ENCODE peak calls at places on chromosomes 4 and X, in seven cellular contexts. W is left ventricle myocardium inferior, R is Calu3, B is osteocyte, M is AG09309, Z is A549, D is upper lobe of right lung. Q is an unnamed sample.

GRCh38 chrX:13876652-13877051 is 59.8 kb upstream of the GPM6B start:
- DNase-seq in W (no peak), R (no peak), B (no peak), M (no peak), Z (no peak), D (no peak), Q (no peak)

GRCh38 chr4:8849266-8850073 is 22.2 kb downstream of the HMX1 start:
- DNase-seq in W (no peak), R (no peak), B (peak), M (no peak), Z (no peak), D (peak), Q (no peak)

GRCh38 chr4:130814896-130815295 is 1718.9 kb downstream of the C4orf33 start:
- DNase-seq in W (no peak), R (no peak), B (no peak), M (no peak), Z (no peak), D (no peak), Q (no peak)

GRCh38 chrX:118968031-118968430 is 6.4 kb upstream of the LONRF3 start:
- DNase-seq in W (no peak), R (no peak), B (no peak), M (no peak), Z (no peak), D (no peak), Q (no peak)

GRCh38 chr4:80092847-80093246 is 19.8 kb upstream of the ANTXR2 start:
- DNase-seq in W (no peak), R (no peak), B (no peak), M (no peak), Z (no peak), D (no peak), Q (no peak)

GRCh38 chr4:176319704-176320339 is at the start of gene SPCS3:
- DNase-seq in W (peak), R (peak), B (peak), M (peak), Z (peak), D (peak), Q (peak)

GRCh38 chr4:112410364-112410763 is 105.6 kb downstream of the NEUROG2 start:
- DNase-seq in W (no peak), R (no peak), B (no peak), M (no peak), Z (no peak), D (no peak), Q (no peak)

GRCh38 chrX:107213477-107213876 is 7.1 kb downstream of the DNAAF6 start:
- DNase-seq in W (no peak), R (no peak), B (no peak), M (no peak), Z (no peak), D (no peak), Q (no peak)

GRCh38 chr4:109701566-109702399 is 1.5 kb downstream of the CASP6 start:
- DNase-seq in W (no peak), R (peak), B (no peak), M (no peak), Z (no peak), D (no peak), Q (no peak)

GRCh38 chr4:59553063-59553738 is 1646.9 kb upstream of the ADGRL3 start:
- DNase-seq in W (no peak), R (peak), B (no peak), M (no peak), Z (peak), D (no peak), Q (peak)

DNA sequence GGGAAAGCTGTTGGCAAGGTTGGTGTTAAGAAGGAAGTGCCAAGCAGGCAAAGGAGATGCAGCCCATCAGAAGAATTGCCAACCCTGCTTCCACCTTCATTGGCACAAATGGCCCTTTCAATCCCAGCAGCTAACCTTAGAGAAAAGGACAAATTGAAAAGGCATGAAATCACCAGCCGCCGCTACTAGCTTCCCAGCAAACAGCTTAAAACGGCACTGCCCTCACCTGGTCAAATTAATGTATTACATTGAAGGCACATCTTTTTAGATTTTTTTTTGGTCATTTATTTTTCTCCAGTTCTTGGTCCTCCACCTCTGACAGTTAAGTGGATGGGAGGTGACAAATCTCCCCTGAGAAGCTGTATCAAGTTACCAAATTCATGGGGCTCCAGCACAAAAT is 51.0 kb upstream of the NHSL2 start:
- DNase-seq in W (no peak), R (peak), B (no peak), M (no peak), Z (no peak), D (no peak), Q (peak)
- TF ChIP-seq CTCF in W (peak), R (peak), B (peak), M (peak), Z (peak), D (peak), Q (peak)

DNA sequence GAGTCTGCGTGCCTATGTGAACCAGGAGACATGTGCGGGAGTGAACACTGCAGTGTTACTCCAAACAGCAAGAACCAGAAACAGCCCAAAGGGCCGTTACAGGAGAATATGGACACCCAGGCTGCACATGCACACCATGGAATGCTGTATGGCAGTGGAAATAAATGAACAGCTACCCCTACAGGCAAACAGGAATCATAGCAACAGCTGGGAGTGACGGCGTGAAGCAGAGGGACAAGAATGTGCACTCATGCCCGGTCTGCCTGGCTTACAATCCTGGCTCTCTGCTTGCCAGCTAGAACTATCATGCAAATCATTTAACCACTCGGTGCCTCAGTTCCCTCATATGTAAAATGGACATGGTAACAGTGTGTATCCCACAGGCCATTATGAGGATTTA is 16.6 kb downstream of the GPKOW start:
- DNase-seq in W (peak), R (peak), B (no peak), M (peak), Z (peak), D (no peak), Q (peak)
- TF ChIP-seq CTCF in W (peak), R (no peak), B (peak), M (peak), Z (peak), D (peak), Q (peak)

GRCh38 chr4:161256716-161257115 is 907.1 kb downstream of the FSTL5 start:
- DNase-seq in W (no peak), R (no peak), B (no peak), M (no peak), Z (no peak), D (no peak), Q (no peak)
- TF ChIP-seq CTCF in W (no peak), R (no peak), B (no peak), M (peak), Z (peak), D (no peak), Q (no peak)

DNA sequence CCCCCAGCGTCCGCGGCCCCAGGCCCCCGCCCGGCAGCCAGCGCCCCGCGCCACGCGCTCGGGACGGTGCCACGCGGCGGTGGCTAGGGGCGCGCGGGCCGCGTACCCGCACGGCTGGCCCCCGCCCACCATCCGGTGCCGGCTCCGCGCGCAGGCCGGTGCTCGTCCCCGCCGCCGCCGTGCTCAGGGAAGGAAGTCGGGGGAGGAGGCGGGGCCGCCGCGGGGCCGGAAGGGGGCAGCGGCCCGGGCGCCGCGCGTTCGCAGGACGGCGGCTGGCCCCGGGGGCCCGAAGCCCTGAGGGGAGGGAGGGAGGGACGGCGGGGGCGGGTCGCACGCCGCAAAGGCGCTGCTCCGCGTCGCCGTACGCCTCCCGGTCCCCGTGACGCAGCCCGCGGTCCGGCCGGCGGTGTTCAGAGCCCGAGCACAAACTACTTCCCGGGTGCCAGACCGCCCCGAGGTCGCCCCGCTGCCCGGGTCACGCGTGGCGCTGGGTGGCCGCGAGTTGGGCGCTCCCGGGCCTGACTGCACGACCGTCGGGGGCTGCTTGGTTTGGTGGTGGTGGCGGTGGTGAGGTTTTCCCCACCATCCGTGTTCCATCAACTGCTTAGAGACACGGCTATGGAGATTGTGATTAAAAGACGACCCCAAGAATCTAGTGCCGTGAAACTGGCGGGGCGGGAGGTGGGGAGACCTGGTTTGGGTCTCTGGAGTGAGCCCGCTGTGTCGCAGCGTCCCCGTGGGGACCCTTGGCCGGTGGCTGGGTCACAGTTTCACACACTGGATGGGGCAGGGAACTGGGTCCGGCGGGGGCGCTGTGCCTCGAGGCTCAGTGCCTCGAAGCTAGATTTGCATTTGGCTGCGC is at the start of gene DCTD:
- DNase-seq in W (peak), R (peak), B (peak), M (no peak), Z (no peak), D (peak), Q (peak)
- TF ChIP-seq CTCF in W (peak), R (no peak), B (peak), M (peak), Z (peak), D (peak), Q (peak)

Q was measured in HFFc6.